ENCODE peak calls at places on chromosomes 12 and 14, in four cellular contexts. F, D, W and I are unnamed samples.

GRCh38 chr12:119446459-119446858 is 111.9 kb downstream of the CCDC60 start:
- DNase-seq in W (no peak), F (peak; percentile 44), D (no peak), I (no peak)

GRCh38 chr12:92080390-92081285 is 65.0 kb downstream of the BTG1 start:
- DNase-seq in D (no peak), F (peak; percentile 90), W (no peak), I (no peak)

GRCh38 chr12:77124767-77125166 is 59.4 kb upstream of the E2F7 start:
- DNase-seq in F (no peak), D (no peak), W (no peak), I (no peak)

GRCh38 chr12:86261606-86262005 is 5.4 kb upstream of the MGAT4C start:
- DNase-seq in D (no peak), W (no peak), F (no peak), I (no peak)

GRCh38 chr12:27013606-27014084 is 539 bp downstream of the TM7SF3 start:
- DNase-seq in F (peak; percentile 40), D (no peak), W (peak; percentile 45), I (no peak)

GRCh38 chr14:91996951-91997371 is 42.9 kb downstream of the TRIP11 start:
- DNase-seq in W (peak; percentile 52), D (peak; percentile 48), F (peak; percentile 51), I (no peak)

GRCh38 chr14:23512156-23512555 is 39.4 kb downstream of the ZFHX2 start:
- DNase-seq in W (no peak), F (no peak), D (no peak), I (no peak)

GRCh38 chr14:100428727-100429126 is 105.6 kb downstream of the SLC25A47 start:
- DNase-seq in W (no peak), D (no peak), F (no peak), I (no peak)

GRCh38 chr14:28157289-28157869 is 609.2 kb upstream of the FOXG1 start:
- DNase-seq in D (no peak), F (no peak), W (no peak), I (no peak)

GRCh38 chr12:15050664-15051063 is 77.8 kb downstream of the PDE6H start:
- DNase-seq in D (no peak), W (no peak), F (no peak), I (no peak)

GRCh38 chr14:60647081-60647836 is 2.0 kb downstream of the SIX1 start:
- DNase-seq in W (no peak), F (peak; percentile 54), D (peak; percentile 32), I (peak; percentile 49)

GRCh38 chr12:46269429-46270241 is 792 bp upstream of the SLC38A1 start:
- DNase-seq in F (no peak), D (no peak), W (no peak), I (peak; percentile 36)

GRCh38 chr12:49345048-49345839 is 1.4 kb upstream of the DNAJC22 start:
- DNase-seq in D (no peak), W (no peak), F (no peak), I (no peak)

GRCh38 chr14:95514131-95515079 is 2.0 kb downstream of the SYNE3 start:
- DNase-seq in F (no peak), W (no peak), D (no peak), I (no peak)

GRCh38 chr12:49953146-49953545 is 2.6 kb downstream of the AQP2 start:
- DNase-seq in F (no peak), D (no peak), W (no peak), I (no peak)

GRCh38 chr14:86196476-86196875 is 666.5 kb downstream of the FLRT2 start:
- DNase-seq in W (no peak), F (no peak), D (no peak), I (no peak)

GRCh38 chr14:95662376-95663186 is 23.6 kb upstream of the TCL1B start:
- DNase-seq in F (no peak), W (no peak), D (no peak), I (no peak)

GRCh38 chr12:114975283-114975973 is 291.5 kb upstream of the TBX3 start:
- DNase-seq in D (no peak), W (no peak), F (no peak), I (no peak)

GRCh38 chr12:108642269-108642870 is 8.7 kb upstream of the SELPLG start:
- DNase-seq in W (no peak), F (no peak), D (no peak), I (no peak)

GRCh38 chr14:77584809-77585208 is 31.6 kb downstream of the SPTLC2 start:
- DNase-seq in D (no peak), F (no peak), W (no peak), I (no peak)

GRCh38 chr14:101009531-101009930 is 106.0 kb upstream of the RTL1 start:
- DNase-seq in F (no peak), W (no peak), D (no peak), I (no peak)

GRCh38 chr14:93017341-93017797 is 94.4 kb downstream of the CHGA start:
- DNase-seq in D (no peak), W (no peak), F (no peak), I (no peak)

GRCh38 chr14:93015039-93015438 is 92.1 kb downstream of the CHGA start:
- DNase-seq in D (no peak), W (no peak), F (no peak), I (no peak)

GRCh38 chr14:93015505-93015904 is 92.6 kb downstream of the CHGA start:
- DNase-seq in D (no peak), F (no peak), W (no peak), I (no peak)

GRCh38 chr14:93017898-93018297 is 94.9 kb downstream of the CHGA start:
- DNase-seq in F (no peak), D (no peak), W (no peak), I (no peak)

GRCh38 chr14:93016275-93016845 is 93.4 kb downstream of the CHGA start:
- DNase-seq in F (no peak), D (no peak), W (no peak), I (no peak)
- TF ChIP-seq NR3C1 in F (no peak), D (no peak), W (no peak), I (no peak)

GRCh38 chr14:84454114-84454513 is 1075.8 kb upstream of the FLRT2 start:
- DNase-seq in D (no peak), W (no peak), F (no peak), I (no peak)

GRCh38 chr14:84458881-84459280 is 1071.1 kb upstream of the FLRT2 start:
- DNase-seq in W (no peak), D (no peak), F (no peak), I (no peak)

DNA sequence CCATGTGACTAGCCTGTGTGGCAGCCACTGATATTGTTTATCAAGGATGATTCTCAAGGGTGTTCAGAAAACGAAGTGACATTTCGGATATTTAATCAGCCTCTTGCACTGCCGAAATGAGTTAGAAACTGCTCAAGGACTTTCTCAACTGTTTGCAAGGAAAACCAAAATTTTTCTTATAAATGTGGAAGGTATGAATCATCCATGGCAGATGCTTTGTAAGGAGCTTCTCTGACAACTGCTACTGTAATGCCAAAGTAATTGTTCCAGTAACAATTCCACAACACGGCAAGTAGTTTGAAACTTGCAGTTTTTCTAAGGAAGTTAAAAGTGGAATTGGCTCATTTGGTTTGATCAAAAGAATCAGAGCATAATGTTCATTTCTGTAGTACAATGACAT is 1076.4 kb upstream of the FLRT2 start:
- DNase-seq in W (no peak), D (no peak), F (no peak), I (no peak)
- TF ChIP-seq NR3C1 in W (no peak), D (no peak), F (no peak), I (no peak)

DNA sequence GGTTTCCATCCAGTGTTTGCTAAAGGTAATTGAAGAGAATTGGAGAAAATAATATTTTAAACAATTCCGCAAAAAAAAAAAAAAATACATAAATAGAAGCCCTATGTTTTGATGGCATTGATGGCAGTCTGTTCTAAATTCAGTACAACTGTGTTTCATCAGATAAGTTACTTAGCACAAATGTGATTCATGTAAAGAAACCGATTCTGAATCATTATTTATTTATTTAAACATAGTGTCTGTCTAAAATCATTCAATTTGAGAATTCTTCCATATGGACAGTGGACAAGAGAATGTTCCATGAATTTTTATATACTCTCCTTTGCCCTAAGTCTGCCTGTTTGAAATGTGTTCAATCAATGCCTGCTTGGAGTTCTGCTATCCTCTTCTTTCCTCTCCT is 126.5 kb downstream of the PDE3A start:
- DNase-seq in W (no peak), F (no peak), D (no peak), I (no peak)
- TF ChIP-seq NR3C1 in W (no peak), F (no peak), D (no peak), I (no peak)

GRCh38 chr14:21891921-21892320 is 218.3 kb upstream of the OR4E1 start:
- DNase-seq in D (no peak), F (no peak), W (no peak), I (no peak)

GRCh38 chr14:21894003-21894897 is 220.6 kb upstream of the OR4E1 start:
- DNase-seq in W (peak; percentile 13), F (peak; percentile 24), D (no peak), I (peak; percentile 62)
- TF ChIP-seq NR3C1 in W (no peak), F (no peak), D (no peak), I (no peak)

DNA sequence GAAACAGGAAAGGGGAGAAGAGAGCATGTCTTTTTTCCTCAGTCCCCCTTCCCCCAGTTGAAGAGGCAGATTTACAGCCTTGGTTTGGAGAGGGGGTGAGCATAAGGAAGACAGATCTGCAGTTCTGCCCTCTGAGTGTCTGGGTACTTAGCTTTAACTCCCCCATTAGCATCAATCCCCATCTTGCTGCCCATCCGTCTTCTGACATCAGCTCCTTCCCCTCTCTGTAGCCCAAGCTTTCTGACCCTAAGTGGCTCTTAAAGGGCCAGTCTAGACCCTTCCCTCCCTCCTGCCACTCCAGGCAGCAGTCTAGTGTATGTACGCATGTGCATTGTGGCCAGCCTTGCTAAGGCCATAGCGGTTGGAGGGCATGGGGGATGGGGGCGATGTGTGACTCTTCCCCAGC is 7.3 kb downstream of the GPR84 start:
- DNase-seq in F (no peak), W (peak; percentile 60), D (no peak), I (no peak)
- TF ChIP-seq NR3C1 in F (no peak), W (no peak), D (no peak), I (no peak)

GRCh38 chr14:64502476-64503183 is 1.0 kb downstream of the ZBTB25 start:
- DNase-seq in F (peak; percentile 23), D (no peak), W (peak; percentile 57), I (no peak)

GRCh38 chr14:64501326-64502171 is 2.1 kb downstream of the ZBTB25 start:
- DNase-seq in W (peak; percentile 34), F (peak; percentile 53), D (peak; percentile 55), I (no peak)

GRCh38 chr14:64496764-64497163 is 6.9 kb downstream of the ZBTB25 start:
- DNase-seq in D (no peak), W (no peak), F (no peak), I (no peak)

GRCh38 chr14:64503184-64503433 is 529 bp downstream of the ZBTB25 start:
- DNase-seq in F (no peak), D (no peak), W (no peak), I (no peak)

DNA sequence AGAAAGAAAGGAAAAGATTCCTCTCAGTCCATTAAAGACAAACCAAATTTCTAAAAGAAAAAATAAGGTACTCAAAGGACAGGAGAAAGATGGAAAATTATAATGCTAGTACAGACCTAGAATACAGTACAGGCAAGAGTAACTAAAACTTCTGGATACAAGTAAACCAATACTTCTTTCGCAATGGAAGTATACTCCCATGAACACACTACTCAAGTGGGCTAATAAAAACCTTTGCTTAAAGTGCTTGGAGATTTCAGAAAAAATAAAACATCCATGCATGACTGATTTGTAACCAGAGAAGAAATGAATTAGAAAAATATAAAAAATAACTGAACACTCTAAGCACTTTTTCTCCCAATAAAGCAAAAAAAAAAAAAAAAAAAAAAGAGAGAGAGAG is 3.5 kb downstream of the ZBTB25 start:
- DNase-seq in D (no peak), W (no peak), F (no peak), I (no peak)
- TF ChIP-seq NR3C1 in D (no peak), W (no peak), F (no peak), I (no peak)